ENCODE peak calls at places on chromosomes 13 and 19, in four cellular contexts. Q, Y, W and O are unnamed samples.

GRCh38 chr13:86882835-86883234 is 788.3 kb upstream of the SLITRK5 start:
- DNase-seq in Q (no peak), Y (no peak), W (no peak), O (no peak)

GRCh38 chr19:40613669-40614594 is 12.8 kb downstream of the LTBP4 start:
- DNase-seq in Q (peak; percentile 86), Y (peak; percentile 81), W (peak; percentile 90), O (peak; percentile 81)

GRCh38 chr13:79870123-79870522 is 389.2 kb downstream of the NDFIP2 start:
- DNase-seq in Q (no peak), Y (no peak), W (no peak), O (no peak)

GRCh38 chr19:10135551-10136334 is 16.0 kb upstream of the EIF3G start:
- DNase-seq in Q (no peak), Y (no peak), W (no peak), O (no peak)

GRCh38 chr13:30846844-30847243 is 59.2 kb upstream of the MEDAG start:
- DNase-seq in Q (no peak), Y (no peak), W (no peak), O (no peak)

GRCh38 chr19:34881982-34882381 is 44.7 kb upstream of the ZNF30 start:
- DNase-seq in Q (no peak), Y (no peak), W (no peak), O (no peak)

GRCh38 chr13:78604782-78605611 is 1.6 kb upstream of the POU4F1 start:
- DNase-seq in Q (peak; percentile 78), Y (no peak), W (peak; percentile 47), O (no peak)

GRCh38 chr13:111219950-111220349 is 100.5 kb upstream of the TEX29 start:
- DNase-seq in Q (no peak), Y (no peak), W (no peak), O (no peak)

GRCh38 chr19:45499196-45500180 is 1.2 kb downstream of the PPM1N start:
- DNase-seq in Q (peak; percentile 80), Y (peak; percentile 50), W (peak; percentile 99), O (peak; percentile 74)

GRCh38 chr19:17794731-17795494 is at the start of gene B3GNT3:
- DNase-seq in Q (peak; percentile 44), Y (no peak), W (peak; percentile 75), O (peak; percentile 35)

GRCh38 chr19:44712864-44713515 is 14.0 kb downstream of the CEACAM16 start:
- DNase-seq in Q (no peak), Y (no peak), W (no peak), O (no peak)

GRCh38 chr13:52006491-52007245 is 4.6 kb downstream of the ATP7B start:
- DNase-seq in Q (no peak), Y (no peak), W (no peak), O (no peak)

GRCh38 chr13:52009985-52010384 is 1.3 kb downstream of the ATP7B start:
- DNase-seq in Q (no peak), Y (no peak), W (no peak), O (no peak)

GRCh38 chr13:52011690-52012511 is at the start of gene ALG11:
- DNase-seq in Q (peak; percentile 100), Y (peak; percentile 99), W (peak; percentile 100), O (peak; percentile 100)

GRCh38 chr13:52012512-52012836 is 276 bp downstream of the ALG11 start:
- DNase-seq in Q (no peak), Y (no peak), W (no peak), O (no peak)

DNA sequence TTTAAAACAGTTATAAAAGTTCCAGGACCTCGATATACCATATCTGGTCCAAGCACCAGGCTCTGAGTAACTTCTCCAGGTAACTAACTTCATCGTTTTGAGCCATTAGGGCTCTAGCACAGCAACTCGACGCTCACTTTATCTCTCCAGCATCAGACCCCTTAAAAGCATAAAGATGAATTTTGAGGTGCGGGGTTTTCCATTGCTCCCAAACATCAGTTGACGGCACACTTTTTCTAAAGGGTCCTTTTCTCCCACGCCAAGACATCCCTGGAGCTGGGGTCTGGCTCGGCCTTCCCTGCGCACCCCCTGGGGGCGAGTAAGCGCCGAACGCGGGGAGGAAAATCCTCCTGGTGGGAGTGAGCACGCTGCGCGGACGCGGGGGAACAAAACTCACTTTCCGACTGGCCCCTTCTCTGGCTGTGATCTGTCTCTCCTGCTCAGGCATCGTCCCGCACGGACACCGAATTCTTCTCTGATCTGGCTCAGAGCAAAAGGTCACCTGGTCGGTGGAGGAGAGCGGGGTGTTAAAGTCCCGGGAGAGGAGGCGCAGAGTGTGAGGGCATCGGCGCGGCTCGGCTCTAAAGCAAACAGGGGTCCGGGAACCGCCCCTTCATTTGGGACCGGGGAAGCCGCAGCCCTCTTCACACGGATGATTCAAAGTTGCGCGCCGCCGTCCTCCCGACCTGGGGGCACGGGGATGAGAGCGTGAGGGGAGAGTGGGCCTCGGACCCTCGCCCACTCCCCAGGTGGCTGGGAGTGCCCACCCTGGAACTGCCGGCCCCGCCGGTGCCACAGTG is at the start of gene ATP7B:
- DNase-seq in Q (peak; percentile 55), Y (peak; percentile 6), W (peak; percentile 62), O (peak; percentile 64)
- TF ChIP-seq CTCF in Q (no peak), Y (no peak), W (no peak), O (no peak)

GRCh38 chr19:21508198-21508597 is 2.8 kb downstream of the ZNF429 start:
- DNase-seq in Q (no peak), Y (no peak), W (no peak), O (no peak)

DNA sequence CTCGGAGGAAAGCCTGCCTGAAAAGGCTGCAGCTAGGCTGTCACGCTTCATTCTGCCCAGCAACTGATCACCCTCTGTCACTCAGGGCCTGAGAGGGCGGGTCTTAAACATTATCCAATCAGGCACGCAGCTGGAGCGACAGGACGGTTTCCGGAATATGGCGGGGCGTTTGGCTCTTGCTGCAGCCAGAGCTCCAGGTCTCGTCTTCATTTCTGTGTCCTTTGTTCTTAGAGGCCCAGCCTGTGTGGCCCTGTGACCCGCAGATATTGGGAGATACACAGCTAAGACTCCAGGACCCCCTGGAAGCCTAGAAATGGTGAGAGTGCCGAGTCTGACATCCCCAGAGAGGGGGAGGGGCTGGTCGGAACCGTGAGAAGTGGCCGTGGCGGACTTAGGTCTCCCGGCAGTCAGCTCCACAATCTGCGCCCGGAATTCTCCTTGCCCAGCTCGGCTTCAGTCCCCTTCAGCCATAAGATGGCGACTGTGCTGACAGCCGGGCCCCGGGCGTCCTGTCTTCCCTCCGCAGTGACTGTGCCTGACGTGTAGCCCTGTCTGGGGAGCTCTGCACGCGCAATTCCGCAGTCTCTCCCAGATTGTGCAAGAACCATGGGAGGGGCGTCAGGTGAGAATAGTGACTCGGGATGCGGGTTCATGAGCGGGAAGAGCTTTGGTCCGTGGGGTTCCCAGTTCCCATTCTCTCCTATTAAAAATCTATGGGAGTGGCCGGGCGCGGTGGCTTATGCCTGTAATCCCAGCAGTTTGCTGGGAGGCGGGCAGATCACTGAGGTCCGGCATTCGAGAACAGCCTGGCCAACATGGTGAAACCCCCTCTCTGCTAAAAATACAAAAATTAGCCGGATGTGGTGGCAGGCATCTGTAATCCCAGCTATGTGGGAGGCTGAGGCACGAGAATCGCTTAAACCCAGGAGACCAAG is at the start of gene ZNF429:
- DNase-seq in Q (peak; percentile 91), Y (peak; percentile 90), W (peak; percentile 89), O (peak; percentile 85)
- TF ChIP-seq CTCF in Q (no peak), Y (no peak), W (no peak), O (no peak)

GRCh38 chr13:95418946-95419345 is 117.7 kb upstream of the ABCC4 start:
- DNase-seq in Q (no peak), Y (no peak), W (no peak), O (no peak)
- TF ChIP-seq CTCF in Q (no peak), Y (no peak), W (no peak), O (no peak)

GRCh38 chr19:21912654-21913053 is 76.7 kb upstream of the ZNF43 start:
- DNase-seq in Q (no peak), Y (no peak), W (no peak), O (no peak)
- TF ChIP-seq CTCF in Q (no peak), Y (no peak), W (no peak), O (no peak)